ENCODE peak calls at places on chromosomes 6 and 20, in eight cellular contexts. Q is H1, K is endothelial cell of umbilical vein, M is transverse colon, S is stomach, I is spleen, G is HCT116, R is vagina. N is an unnamed sample.

GRCh38 chr6:50791900-50792508 is 26.7 kb upstream of the TFAP2B start:
- DNase-seq in Q (no peak), K (peak; percentile 50), M (no peak), S (no peak), I (no peak), G (no peak), R (no peak), N (no peak)

GRCh38 chr6:167293590-167294091 is 2.5 kb downstream of the UNC93A start:
- DNase-seq in Q (no peak), K (no peak), M (no peak), S (no peak), I (peak; percentile 58), G (no peak), R (no peak), N (no peak)

GRCh38 chr20:58483470-58483869 is 31.7 kb downstream of the APCDD1L start:
- DNase-seq in Q (no peak), K (no peak), M (no peak), S (no peak), I (no peak), G (no peak), R (no peak), N (no peak)

GRCh38 chr6:110755411-110755834 is 59.8 kb downstream of the CDK19 start:
- DNase-seq in Q (no peak), K (no peak), M (no peak), S (no peak), I (no peak), G (no peak), R (no peak), N (no peak)

GRCh38 chr6:157235600-157236039 is 87.7 kb downstream of the TMEM242 start:
- DNase-seq in Q (peak; percentile 57), K (peak; percentile 55), M (peak; percentile 67), S (peak; percentile 59), I (peak; percentile 82), G (no peak), R (no peak), N (peak; percentile 40)

GRCh38 chr20:55978550-55978949 is 26.8 kb downstream of the CBLN4 start:
- DNase-seq in Q (no peak), K (no peak), M (no peak), S (no peak), I (no peak), G (no peak), R (no peak), N (no peak)

GRCh38 chr6:34463299-34463698 is 2.6 kb upstream of the PACSIN1 start:
- DNase-seq in Q (no peak), K (no peak), M (no peak), S (no peak), I (no peak), G (no peak), R (no peak), N (no peak)

GRCh38 chr6:11423072-11423471 is 114.5 kb upstream of the TMEM170B start:
- DNase-seq in Q (no peak), K (no peak), M (no peak), S (no peak), I (no peak), G (no peak), R (no peak), N (no peak)

GRCh38 chr6:32972353-32973143 is 4.2 kb downstream of the BRD2 start:
- DNase-seq in Q (no peak), K (no peak), M (peak; percentile 51), S (no peak), I (peak; percentile 94), G (no peak), R (no peak), N (no peak)

GRCh38 chr6:149719531-149719930 is 1.6 kb upstream of the LATS1 start:
- DNase-seq in Q (no peak), K (no peak), M (no peak), S (no peak), I (no peak), G (no peak), R (no peak), N (no peak)

GRCh38 chr6:15160812-15161211 is 85.1 kb upstream of the JARID2 start:
- DNase-seq in Q (no peak), K (no peak), M (no peak), S (no peak), I (no peak), G (no peak), R (no peak), N (no peak)

GRCh38 chr6:149969635-149970034 is 5.9 kb downstream of the ULBP1 start:
- DNase-seq in Q (no peak), K (no peak), M (no peak), S (no peak), I (no peak), G (no peak), R (peak; percentile 81), N (no peak)

GRCh38 chr20:47070176-47070575 is 175.5 kb downstream of the EYA2 start:
- DNase-seq in Q (no peak), K (no peak), M (no peak), S (no peak), I (no peak), G (no peak), R (no peak), N (no peak)

GRCh38 chr6:132205946-132206345 is 195.3 kb downstream of the MOXD1 start:
- DNase-seq in Q (no peak), K (no peak), M (no peak), S (no peak), I (no peak), G (no peak), R (no peak), N (no peak)

DNA sequence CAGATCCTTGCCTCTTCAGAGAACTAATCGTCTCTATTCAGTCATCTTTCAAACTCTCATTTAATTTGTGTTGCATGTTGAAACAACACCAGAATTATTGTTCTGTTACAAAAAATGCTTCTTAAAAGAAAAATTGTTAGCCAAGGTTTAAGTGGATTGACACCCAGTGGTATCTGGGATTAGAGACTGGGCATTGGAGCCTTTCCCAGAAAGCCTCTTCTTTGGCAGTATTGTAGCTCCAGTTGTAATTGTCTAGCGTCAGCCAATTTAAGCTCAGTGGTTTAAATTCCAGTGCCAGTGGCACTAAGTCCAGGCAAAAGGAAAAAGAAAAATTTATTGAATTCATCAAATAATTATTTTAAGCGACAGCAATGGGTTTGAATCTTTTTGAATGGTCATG is 801 bp downstream of the CCDC28A start:
- DNase-seq in Q (no peak), K (no peak), M (no peak), S (no peak), I (no peak), G (no peak), R (no peak), N (no peak)
- TF ChIP-seq POLR2A in Q (no peak), K (no peak), M (no peak), S (no peak), I (no peak), G (no peak), R (no peak), N (no peak)

DNA sequence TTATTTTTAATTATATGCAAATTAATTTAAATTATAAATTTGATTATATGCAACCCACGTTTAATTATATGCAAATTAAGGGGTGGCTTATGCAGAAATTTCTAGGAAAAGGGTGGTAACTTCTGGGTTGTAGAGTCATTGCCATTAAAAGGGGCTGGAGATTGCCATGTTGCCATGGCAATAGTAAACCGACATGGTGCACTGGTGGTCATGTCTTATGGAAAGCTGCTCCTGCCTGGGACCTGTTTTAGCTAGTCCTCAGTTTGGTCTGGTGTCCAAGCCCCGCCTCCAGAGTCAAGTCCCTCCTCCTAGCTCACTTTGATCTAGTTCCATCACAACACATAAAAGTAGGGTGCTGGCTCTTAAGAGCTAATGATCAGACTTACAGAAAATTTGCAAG is 5.4 kb downstream of the SLC22A2 start:
- DNase-seq in Q (no peak), K (no peak), M (no peak), S (no peak), I (no peak), G (no peak), R (no peak), N (no peak)
- TF ChIP-seq POLR2AphosphoS5 in Q (no peak), K (no peak), M (no peak), S (no peak), I (no peak), G (no peak), R (no peak), N (no peak)

DNA sequence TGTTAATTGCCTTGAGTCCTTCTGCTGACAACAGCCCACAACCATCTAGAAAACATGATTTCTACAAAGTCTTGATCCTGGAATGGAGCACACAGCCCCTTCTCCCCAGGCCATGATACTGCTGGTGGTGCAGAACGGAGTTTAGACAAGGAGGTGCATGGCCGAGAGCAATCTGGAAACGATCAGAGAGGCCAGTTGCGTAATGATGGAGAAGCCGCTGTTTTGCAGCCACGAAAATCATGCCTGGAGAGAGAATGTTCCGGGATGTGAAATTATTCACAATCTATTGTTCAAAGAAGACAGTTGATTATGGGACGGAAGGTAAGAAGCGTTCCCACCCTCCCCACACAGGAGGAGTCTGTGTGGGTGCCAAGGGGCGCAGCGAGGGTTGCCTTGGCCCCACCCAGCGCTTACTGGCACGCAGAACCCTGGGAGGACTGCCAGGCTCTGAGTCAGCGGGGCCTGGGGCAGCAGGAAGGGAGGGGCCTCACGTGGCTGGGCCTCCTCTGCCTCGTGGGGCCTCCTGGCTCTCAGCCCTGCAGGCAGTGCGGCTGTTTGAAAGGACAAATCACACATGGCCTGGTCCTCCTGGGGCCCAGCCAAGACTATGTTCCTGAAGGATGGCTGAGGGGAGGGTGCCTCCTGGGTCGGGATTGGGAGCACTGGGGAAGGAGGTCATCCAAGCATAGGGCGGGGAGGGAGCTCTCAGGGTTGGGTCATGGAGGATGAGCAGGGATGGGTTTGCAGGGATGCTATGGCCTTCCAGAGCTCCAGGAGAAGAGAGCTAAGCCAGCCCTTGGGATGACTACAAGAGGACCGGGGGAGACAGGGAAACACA is 8.7 kb upstream of the AP5S1 start:
- DNase-seq in Q (no peak), K (peak; percentile 97), M (peak; percentile 98), S (peak; percentile 99), I (peak; percentile 96), G (peak; percentile 93), R (peak; percentile 99), N (no peak)
- TF ChIP-seq POLR2A in Q (no peak), K (peak; percentile 50), M (peak; percentile 78), S (no peak), I (peak; percentile 18), G (no peak), R (peak; percentile 59), N (no peak)

GRCh38 chr20:50099121-50099520 is 13.8 kb downstream of the UBE2V1 start:
- DNase-seq in Q (no peak), K (no peak), M (no peak), S (no peak), I (no peak), G (no peak), R (no peak), N (no peak)

GRCh38 chr20:50099565-50099991 is 13.4 kb downstream of the UBE2V1 start:
- DNase-seq in Q (no peak), K (no peak), M (no peak), S (no peak), I (no peak), G (no peak), R (no peak), N (no peak)

GRCh38 chr20:50096237-50096636 is 16.7 kb downstream of the UBE2V1 start:
- DNase-seq in Q (no peak), K (no peak), M (no peak), S (no peak), I (no peak), G (no peak), R (no peak), N (no peak)

GRCh38 chr20:50100552-50100951 is 12.4 kb downstream of the UBE2V1 start:
- DNase-seq in Q (no peak), K (no peak), M (no peak), S (no peak), I (no peak), G (no peak), R (no peak), N (no peak)

DNA sequence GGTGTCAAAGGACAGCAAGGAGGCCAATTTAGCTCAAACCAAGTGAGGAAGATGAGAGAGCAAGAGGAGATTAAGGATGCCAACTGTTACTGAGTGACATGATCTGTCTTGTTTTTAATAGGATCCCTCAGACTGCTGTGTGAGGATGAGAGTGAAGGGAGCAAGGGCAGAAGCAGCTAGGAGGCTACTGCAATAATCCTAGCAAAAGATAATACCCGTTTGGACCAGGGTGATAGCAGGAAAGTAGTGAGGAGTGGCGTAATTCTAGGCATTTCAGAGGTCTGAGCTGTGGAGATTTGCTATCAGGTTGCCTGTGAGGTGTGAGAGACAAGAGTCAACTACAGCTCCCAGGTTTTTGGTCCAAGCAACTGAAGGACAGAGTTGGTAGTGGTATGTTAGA is 14.7 kb downstream of the UBE2V1 start:
- DNase-seq in Q (no peak), K (no peak), M (no peak), S (no peak), I (no peak), G (no peak), R (no peak), N (no peak)
- TF ChIP-seq POLR2AphosphoS5 in Q (no peak), K (no peak), M (no peak), S (no peak), I (no peak), G (no peak), R (no peak), N (no peak)